ENCODE peak calls at places on chromosome 18, in six cellular contexts. One of them, this sample, is unnamed.

GRCh38 chr18:25503567-25504081 is 151.7 kb upstream of the ZNF521 start:
- DNase-seq in uterus: peak
- DNase-seq in A549: peak
- DNase-seq in fibroblast of lung: peak
- DNase-seq in astrocyte: peak
- DNase-seq in aorta: peak
- DNase-seq in this sample: no peak

GRCh38 chr18:42614619-42615293 is 500.7 kb downstream of the RIT2 start:
- DNase-seq in uterus: no peak
- DNase-seq in A549: no peak
- DNase-seq in fibroblast of lung: peak
- DNase-seq in astrocyte: peak
- DNase-seq in aorta: no peak
- DNase-seq in this sample: no peak

GRCh38 chr18:59846814-59847490 is 52.8 kb upstream of the PMAIP1 start:
- DNase-seq in uterus: no peak
- DNase-seq in A549: no peak
- DNase-seq in fibroblast of lung: peak
- DNase-seq in astrocyte: peak
- DNase-seq in aorta: no peak
- DNase-seq in this sample: no peak

GRCh38 chr18:23126352-23127056 is 8.8 kb upstream of the CABLES1 start:
- DNase-seq in uterus: no peak
- DNase-seq in A549: no peak
- DNase-seq in fibroblast of lung: no peak
- DNase-seq in astrocyte: no peak
- DNase-seq in aorta: no peak
- DNase-seq in this sample: no peak

GRCh38 chr18:26614374-26614773 is 66.0 kb upstream of the KCTD1 start:
- DNase-seq in uterus: no peak
- DNase-seq in A549: no peak
- DNase-seq in fibroblast of lung: peak
- DNase-seq in astrocyte: peak
- DNase-seq in aorta: no peak
- DNase-seq in this sample: no peak

GRCh38 chr18:67483237-67483636 is 33.3 kb downstream of the DSEL start:
- DNase-seq in uterus: no peak
- DNase-seq in A549: no peak
- DNase-seq in fibroblast of lung: no peak
- DNase-seq in astrocyte: no peak
- DNase-seq in aorta: no peak
- DNase-seq in this sample: no peak

GRCh38 chr18:2971741-2972552 is 41.0 kb downstream of the LPIN2 start:
- DNase-seq in uterus: peak
- DNase-seq in A549: no peak
- DNase-seq in fibroblast of lung: no peak
- DNase-seq in astrocyte: no peak
- DNase-seq in aorta: no peak
- DNase-seq in this sample: peak

GRCh38 chr18:79484661-79485621 is 89.2 kb downstream of the NFATC1 start:
- DNase-seq in uterus: no peak
- DNase-seq in A549: no peak
- DNase-seq in fibroblast of lung: peak
- DNase-seq in astrocyte: peak
- DNase-seq in aorta: peak
- DNase-seq in this sample: peak

GRCh38 chr18:70288851-70289328 is at the start of gene SOCS6:
- DNase-seq in uterus: peak
- DNase-seq in A549: no peak
- DNase-seq in fibroblast of lung: peak
- DNase-seq in astrocyte: peak
- DNase-seq in aorta: peak
- DNase-seq in this sample: peak

GRCh38 chr18:21243041-21243431 is 1.0 kb downstream of the GREB1L start:
- DNase-seq in uterus: no peak
- DNase-seq in A549: peak
- DNase-seq in fibroblast of lung: peak
- DNase-seq in astrocyte: peak
- DNase-seq in aorta: no peak
- DNase-seq in this sample: no peak

GRCh38 chr18:48932462-48932818 is 18.3 kb downstream of the SMAD7 start:
- DNase-seq in uterus: no peak
- DNase-seq in A549: no peak
- DNase-seq in fibroblast of lung: no peak
- DNase-seq in astrocyte: no peak
- DNase-seq in aorta: no peak
- DNase-seq in this sample: no peak

GRCh38 chr18:48934400-48934707 is 16.4 kb downstream of the SMAD7 start:
- DNase-seq in uterus: no peak
- DNase-seq in A549: no peak
- DNase-seq in fibroblast of lung: no peak
- DNase-seq in astrocyte: no peak
- DNase-seq in aorta: no peak
- DNase-seq in this sample: no peak

GRCh38 chr18:48932822-48933510 is 17.8 kb downstream of the SMAD7 start:
- DNase-seq in uterus: no peak
- DNase-seq in A549: no peak
- DNase-seq in fibroblast of lung: peak
- DNase-seq in astrocyte: peak
- DNase-seq in aorta: peak
- DNase-seq in this sample: no peak

GRCh38 chr18:48934708-48935432 is 15.9 kb downstream of the SMAD7 start:
- DNase-seq in uterus: no peak
- DNase-seq in A549: no peak
- DNase-seq in fibroblast of lung: no peak
- DNase-seq in astrocyte: no peak
- DNase-seq in aorta: peak
- DNase-seq in this sample: peak

DNA sequence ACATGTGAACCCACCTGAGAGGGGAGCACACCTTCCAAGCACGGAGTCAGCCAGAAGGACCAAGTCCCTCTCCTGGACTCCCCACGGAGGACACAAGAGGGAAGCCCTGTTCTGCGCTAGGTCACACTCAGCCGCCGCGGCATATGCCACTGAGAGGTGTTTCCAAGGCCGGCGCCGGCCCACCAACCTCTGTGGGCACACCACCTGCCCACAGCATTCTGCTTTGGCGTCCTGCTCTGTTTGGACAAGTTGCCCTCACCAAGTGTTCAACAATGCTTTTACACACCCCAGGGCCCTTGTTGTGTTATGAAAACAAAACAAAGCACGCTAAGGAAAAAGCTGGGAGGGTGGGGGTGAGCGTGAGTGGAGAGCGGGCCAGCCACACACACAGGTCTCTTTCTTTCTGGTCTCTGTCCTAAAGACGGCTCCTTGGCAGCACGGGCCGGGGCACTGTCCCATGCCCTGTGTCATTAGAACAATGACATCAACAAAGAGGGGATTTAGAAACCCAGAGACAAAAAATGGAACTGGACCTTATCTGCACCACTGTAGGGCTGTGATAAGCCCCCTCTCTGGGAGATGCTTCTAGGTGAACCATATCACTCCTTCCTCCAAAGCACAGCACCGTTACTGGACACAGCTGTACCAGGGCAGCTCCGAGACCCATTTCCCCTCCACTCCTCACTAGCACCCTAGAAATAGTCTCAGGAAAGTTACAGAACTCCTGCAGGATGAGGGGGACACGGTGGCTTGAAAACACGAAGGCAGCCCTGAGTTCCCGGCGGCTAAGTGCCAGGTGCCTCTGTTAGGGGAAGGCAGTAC is 17.0 kb downstream of the SMAD7 start:
- DNase-seq in uterus: no peak
- DNase-seq in A549: no peak
- DNase-seq in fibroblast of lung: no peak
- DNase-seq in astrocyte: no peak
- DNase-seq in aorta: peak
- DNase-seq in this sample: peak
- H3K27ac ChIP-seq in uterus: peak
- H3K27ac ChIP-seq in A549: peak
- H3K27ac ChIP-seq in fibroblast of lung: peak
- H3K27ac ChIP-seq in astrocyte: peak
- H3K27ac ChIP-seq in aorta: peak
- H3K27ac ChIP-seq in this sample: peak

DNA sequence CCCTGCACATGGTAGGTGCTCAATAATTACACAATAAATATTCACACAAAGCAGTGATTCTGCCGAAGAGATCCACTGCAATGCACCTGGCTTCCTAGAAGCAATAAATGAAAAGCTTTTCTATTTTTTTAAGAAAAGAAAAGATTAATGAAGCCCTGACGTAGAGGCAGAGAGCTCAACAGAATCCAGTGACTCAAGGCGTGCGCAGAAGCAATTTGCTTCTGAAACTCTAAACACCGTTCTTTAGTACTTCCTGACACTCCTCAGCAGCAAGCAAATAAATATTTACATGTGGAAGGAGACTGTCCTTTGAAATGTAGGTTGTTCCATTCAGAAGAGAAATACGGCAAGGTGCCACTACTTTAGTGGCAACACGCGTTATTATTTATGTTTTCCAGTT is 126.1 kb upstream of the ZNF516 start:
- DNase-seq in uterus: peak
- DNase-seq in A549: no peak
- DNase-seq in fibroblast of lung: peak
- DNase-seq in astrocyte: peak
- DNase-seq in aorta: no peak
- DNase-seq in this sample: no peak
- H3K4me3 ChIP-seq in uterus: no peak
- H3K4me3 ChIP-seq in A549: no peak
- H3K4me3 ChIP-seq in fibroblast of lung: peak
- H3K4me3 ChIP-seq in astrocyte: peak
- H3K4me3 ChIP-seq in aorta: no peak
- H3K4me3 ChIP-seq in this sample: peak

GRCh38 chr18:36128907-36129299 is 237 bp downstream of the SLC39A6 start:
- DNase-seq in uterus: no peak
- DNase-seq in A549: no peak
- DNase-seq in fibroblast of lung: no peak
- DNase-seq in astrocyte: no peak
- DNase-seq in aorta: no peak
- DNase-seq in this sample: no peak

GRCh38 chr18:36126668-36127067 is 2.5 kb downstream of the SLC39A6 start:
- DNase-seq in uterus: no peak
- DNase-seq in A549: no peak
- DNase-seq in fibroblast of lung: no peak
- DNase-seq in astrocyte: no peak
- DNase-seq in aorta: no peak
- DNase-seq in this sample: no peak

GRCh38 chr18:36130039-36130831 is 536 bp downstream of the ELP2 start:
- DNase-seq in uterus: no peak
- DNase-seq in A549: no peak
- DNase-seq in fibroblast of lung: no peak
- DNase-seq in astrocyte: no peak
- DNase-seq in aorta: no peak
- DNase-seq in this sample: no peak

GRCh38 chr18:36129300-36130038 is at the start of the genes ELP2 and SLC39A6:
- DNase-seq in uterus: peak
- DNase-seq in A549: peak
- DNase-seq in fibroblast of lung: peak
- DNase-seq in astrocyte: peak
- DNase-seq in aorta: peak
- DNase-seq in this sample: peak

GRCh38 chr18:36127866-36128845 is 984 bp downstream of the SLC39A6 start:
- DNase-seq in uterus: no peak
- DNase-seq in A549: no peak
- DNase-seq in fibroblast of lung: peak
- DNase-seq in astrocyte: peak
- DNase-seq in aorta: no peak
- DNase-seq in this sample: peak
- H3K27ac ChIP-seq in uterus: peak
- H3K27ac ChIP-seq in A549: peak
- H3K27ac ChIP-seq in fibroblast of lung: peak
- H3K27ac ChIP-seq in astrocyte: peak
- H3K27ac ChIP-seq in aorta: no peak
- H3K27ac ChIP-seq in this sample: no peak

GRCh38 chr18:13175754-13176210 is 42.8 kb upstream of the LDLRAD4 start:
- DNase-seq in uterus: no peak
- DNase-seq in A549: no peak
- DNase-seq in fibroblast of lung: no peak
- DNase-seq in astrocyte: no peak
- DNase-seq in aorta: no peak
- DNase-seq in this sample: no peak

GRCh38 chr18:13176847-13177246 is 41.7 kb upstream of the LDLRAD4 start:
- DNase-seq in uterus: no peak
- DNase-seq in A549: no peak
- DNase-seq in fibroblast of lung: no peak
- DNase-seq in astrocyte: no peak
- DNase-seq in aorta: no peak
- DNase-seq in this sample: peak

GRCh38 chr18:13178976-13179375 is 39.6 kb upstream of the LDLRAD4 start:
- DNase-seq in uterus: no peak
- DNase-seq in A549: no peak
- DNase-seq in fibroblast of lung: peak
- DNase-seq in astrocyte: peak
- DNase-seq in aorta: no peak
- DNase-seq in this sample: no peak

GRCh38 chr18:13179566-13180113 is 38.9 kb upstream of the LDLRAD4 start:
- DNase-seq in uterus: no peak
- DNase-seq in A549: no peak
- DNase-seq in fibroblast of lung: no peak
- DNase-seq in astrocyte: no peak
- DNase-seq in aorta: no peak
- DNase-seq in this sample: no peak

GRCh38 chr18:13178197-13178596 is 40.4 kb upstream of the LDLRAD4 start:
- DNase-seq in uterus: no peak
- DNase-seq in A549: no peak
- DNase-seq in fibroblast of lung: no peak
- DNase-seq in astrocyte: no peak
- DNase-seq in aorta: no peak
- DNase-seq in this sample: peak
- H3K4me3 ChIP-seq in uterus: no peak
- H3K4me3 ChIP-seq in A549: no peak
- H3K4me3 ChIP-seq in fibroblast of lung: no peak
- H3K4me3 ChIP-seq in astrocyte: no peak
- H3K4me3 ChIP-seq in aorta: no peak
- H3K4me3 ChIP-seq in this sample: no peak

GRCh38 chr18:48992133-48992532 is 41.4 kb upstream of the SMAD7 start:
- DNase-seq in uterus: no peak
- DNase-seq in A549: no peak
- DNase-seq in fibroblast of lung: no peak
- DNase-seq in astrocyte: no peak
- DNase-seq in aorta: no peak
- DNase-seq in this sample: peak

GRCh38 chr18:48992791-48993555 is 42.2 kb upstream of the SMAD7 start:
- DNase-seq in uterus: no peak
- DNase-seq in A549: no peak
- DNase-seq in fibroblast of lung: no peak
- DNase-seq in astrocyte: no peak
- DNase-seq in aorta: no peak
- DNase-seq in this sample: peak

GRCh38 chr18:48994926-48995835 is 44.4 kb upstream of the SMAD7 start:
- DNase-seq in uterus: no peak
- DNase-seq in A549: no peak
- DNase-seq in fibroblast of lung: no peak
- DNase-seq in astrocyte: no peak
- DNase-seq in aorta: no peak
- DNase-seq in this sample: peak

GRCh38 chr18:48994044-48994651 is 43.4 kb upstream of the SMAD7 start:
- DNase-seq in uterus: peak
- DNase-seq in A549: no peak
- DNase-seq in fibroblast of lung: peak
- DNase-seq in astrocyte: peak
- DNase-seq in aorta: no peak
- DNase-seq in this sample: peak

GRCh38 chr18:48993586-48993985 is 42.8 kb upstream of the SMAD7 start:
- DNase-seq in uterus: no peak
- DNase-seq in A549: no peak
- DNase-seq in fibroblast of lung: peak
- DNase-seq in astrocyte: peak
- DNase-seq in aorta: no peak
- DNase-seq in this sample: peak
- H3K27ac ChIP-seq in uterus: peak
- H3K27ac ChIP-seq in A549: peak
- H3K27ac ChIP-seq in fibroblast of lung: peak
- H3K27ac ChIP-seq in astrocyte: peak
- H3K27ac ChIP-seq in aorta: peak
- H3K27ac ChIP-seq in this sample: no peak